ENCODE peak calls at places on chromosomes 6 and 20, in five cellular contexts. One of them, this sample, is unnamed.

GRCh38 chr20:44704551-44704971 is 10.6 kb upstream of the CCN5 start:
- DNase-seq in A549: no peak
- DNase-seq in Peyer's patch: no peak
- DNase-seq in breast epithelium: no peak
- DNase-seq in sigmoid colon: no peak
- DNase-seq in this sample: no peak

GRCh38 chr6:132320007-132320406 is 81.3 kb downstream of the MOXD1 start:
- DNase-seq in A549: no peak
- DNase-seq in Peyer's patch: no peak
- DNase-seq in breast epithelium: no peak
- DNase-seq in sigmoid colon: no peak
- DNase-seq in this sample: no peak

GRCh38 chr6:67165606-67166005 is 1458.6 kb upstream of the EYS start:
- DNase-seq in A549: no peak
- DNase-seq in Peyer's patch: no peak
- DNase-seq in breast epithelium: no peak
- DNase-seq in sigmoid colon: no peak
- DNase-seq in this sample: no peak

GRCh38 chr6:108751851-108752732 is 96.1 kb upstream of the ARMC2 start:
- DNase-seq in A549: no peak
- DNase-seq in Peyer's patch: no peak
- DNase-seq in breast epithelium: no peak
- DNase-seq in sigmoid colon: no peak
- DNase-seq in this sample: peak

GRCh38 chr6:169450097-169450496 is 196.5 kb upstream of the THBS2 start:
- DNase-seq in A549: no peak
- DNase-seq in Peyer's patch: no peak
- DNase-seq in breast epithelium: no peak
- DNase-seq in sigmoid colon: no peak
- DNase-seq in this sample: no peak

GRCh38 chr20:58011106-58011946 is 217.1 kb downstream of the ANKRD60 start:
- DNase-seq in A549: no peak
- DNase-seq in Peyer's patch: no peak
- DNase-seq in breast epithelium: peak
- DNase-seq in sigmoid colon: no peak
- DNase-seq in this sample: peak

GRCh38 chr6:113939825-113940224 is 31.1 kb downstream of the HDAC2 start:
- DNase-seq in A549: no peak
- DNase-seq in Peyer's patch: no peak
- DNase-seq in breast epithelium: no peak
- DNase-seq in sigmoid colon: no peak
- DNase-seq in this sample: no peak

GRCh38 chr20:48314925-48315592 is 512.7 kb downstream of the PREX1 start:
- DNase-seq in A549: no peak
- DNase-seq in Peyer's patch: no peak
- DNase-seq in breast epithelium: no peak
- DNase-seq in sigmoid colon: no peak
- DNase-seq in this sample: peak

GRCh38 chr6:156662025-156662445 is 115.1 kb upstream of the ARID1B start:
- DNase-seq in A549: peak
- DNase-seq in Peyer's patch: no peak
- DNase-seq in breast epithelium: no peak
- DNase-seq in sigmoid colon: no peak
- DNase-seq in this sample: peak

GRCh38 chr20:35329435-35330139 is 37.4 kb upstream of the FAM83C start:
- DNase-seq in A549: peak
- DNase-seq in Peyer's patch: no peak
- DNase-seq in breast epithelium: no peak
- DNase-seq in sigmoid colon: no peak
- DNase-seq in this sample: no peak
- TF ChIP-seq CTCF in A549: peak
- TF ChIP-seq CTCF in Peyer's patch: peak
- TF ChIP-seq CTCF in breast epithelium: no peak
- TF ChIP-seq CTCF in sigmoid colon: peak
- TF ChIP-seq CTCF in this sample: no peak

GRCh38 chr6:14641401-14641800 is 523.8 kb downstream of the CD83 start:
- DNase-seq in A549: no peak
- DNase-seq in Peyer's patch: no peak
- DNase-seq in breast epithelium: no peak
- DNase-seq in sigmoid colon: no peak
- DNase-seq in this sample: no peak
- TF ChIP-seq POLR2A in A549: no peak
- TF ChIP-seq POLR2A in Peyer's patch: no peak
- TF ChIP-seq POLR2A in breast epithelium: no peak
- TF ChIP-seq POLR2A in sigmoid colon: no peak
- TF ChIP-seq POLR2A in this sample: no peak

DNA sequence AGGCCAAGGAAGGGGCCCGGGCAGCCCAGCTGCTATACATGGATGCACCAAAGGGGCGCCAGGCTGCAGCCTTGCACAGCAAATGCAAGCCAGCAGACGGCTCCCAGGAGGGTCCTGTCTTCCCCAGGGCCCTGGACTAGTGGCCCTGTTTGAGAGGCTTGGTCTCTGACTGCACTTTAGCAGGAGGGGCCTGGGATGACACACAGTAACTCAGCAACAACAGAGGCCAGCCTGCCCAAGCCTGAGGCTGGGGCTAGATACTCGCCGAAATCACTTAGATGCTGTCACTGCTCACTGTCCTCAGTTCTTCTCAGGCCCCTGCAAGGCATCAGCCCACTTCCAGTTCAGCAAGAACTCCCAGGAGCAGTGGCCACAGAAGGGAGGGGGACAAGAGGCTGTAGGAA is 73.5 kb downstream of the TRAM2 start:
- DNase-seq in A549: no peak
- DNase-seq in Peyer's patch: no peak
- DNase-seq in breast epithelium: no peak
- DNase-seq in sigmoid colon: no peak
- DNase-seq in this sample: no peak
- TF ChIP-seq CTCF in A549: peak
- TF ChIP-seq CTCF in Peyer's patch: no peak
- TF ChIP-seq CTCF in breast epithelium: no peak
- TF ChIP-seq CTCF in sigmoid colon: no peak
- TF ChIP-seq CTCF in this sample: no peak

DNA sequence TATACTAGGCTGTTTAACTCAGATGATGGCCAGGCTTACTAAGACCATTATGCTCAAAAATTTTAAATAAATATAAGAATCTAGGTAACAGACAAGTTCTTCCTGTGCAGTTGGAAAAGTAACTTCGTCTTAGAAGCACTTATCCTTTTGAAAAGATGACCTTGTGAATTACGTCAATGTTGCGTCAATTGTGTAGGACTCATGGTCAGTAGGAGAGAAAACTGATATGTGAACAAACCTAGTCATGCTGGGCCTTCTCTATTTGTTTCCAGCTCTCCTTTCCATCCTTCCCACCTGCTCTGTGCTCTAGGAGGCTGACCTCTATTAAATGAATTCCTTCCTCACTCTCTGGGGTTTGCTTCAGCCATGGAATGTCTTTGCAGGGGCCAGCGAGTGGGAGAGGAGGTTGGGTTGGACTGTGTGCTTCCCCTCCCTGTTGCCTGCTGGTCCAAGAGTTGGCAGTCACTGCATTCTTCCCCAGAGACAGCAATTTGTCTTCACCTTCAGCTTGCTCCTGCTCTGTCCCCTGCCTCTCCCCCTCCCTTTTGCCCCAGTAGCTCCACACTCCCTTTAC is 128.0 kb upstream of the TNFAIP3 start:
- DNase-seq in A549: no peak
- DNase-seq in Peyer's patch: no peak
- DNase-seq in breast epithelium: no peak
- DNase-seq in sigmoid colon: no peak
- DNase-seq in this sample: no peak
- TF ChIP-seq POLR2A in A549: no peak
- TF ChIP-seq POLR2A in Peyer's patch: no peak
- TF ChIP-seq POLR2A in breast epithelium: no peak
- TF ChIP-seq POLR2A in sigmoid colon: no peak
- TF ChIP-seq POLR2A in this sample: no peak

GRCh38 chr6:150271172-150271500 is 97.7 kb upstream of the IYD start:
- DNase-seq in A549: no peak
- DNase-seq in Peyer's patch: no peak
- DNase-seq in breast epithelium: no peak
- DNase-seq in sigmoid colon: no peak
- DNase-seq in this sample: no peak

GRCh38 chr6:150272976-150273315 is 95.9 kb upstream of the IYD start:
- DNase-seq in A549: no peak
- DNase-seq in Peyer's patch: no peak
- DNase-seq in breast epithelium: no peak
- DNase-seq in sigmoid colon: no peak
- DNase-seq in this sample: no peak

GRCh38 chr6:150273457-150274309 is 95.1 kb upstream of the IYD start:
- DNase-seq in A549: no peak
- DNase-seq in Peyer's patch: no peak
- DNase-seq in breast epithelium: no peak
- DNase-seq in sigmoid colon: no peak
- DNase-seq in this sample: no peak

GRCh38 chr6:150271501-150272263 is 97.1 kb upstream of the IYD start:
- DNase-seq in A549: no peak
- DNase-seq in Peyer's patch: no peak
- DNase-seq in breast epithelium: no peak
- DNase-seq in sigmoid colon: no peak
- DNase-seq in this sample: no peak

GRCh38 chr6:150272264-150272975 is 96.4 kb upstream of the IYD start:
- DNase-seq in A549: no peak
- DNase-seq in Peyer's patch: no peak
- DNase-seq in breast epithelium: peak
- DNase-seq in sigmoid colon: no peak
- DNase-seq in this sample: no peak
- TF ChIP-seq CTCF in A549: no peak
- TF ChIP-seq CTCF in Peyer's patch: no peak
- TF ChIP-seq CTCF in breast epithelium: no peak
- TF ChIP-seq CTCF in sigmoid colon: no peak
- TF ChIP-seq CTCF in this sample: no peak

GRCh38 chr6:135053433-135053832 is 1.2 kb downstream of the HBS1L start:
- DNase-seq in A549: no peak
- DNase-seq in Peyer's patch: no peak
- DNase-seq in breast epithelium: no peak
- DNase-seq in sigmoid colon: no peak
- DNase-seq in this sample: no peak

GRCh38 chr6:135054575-135055498 is at the start of gene HBS1L:
- DNase-seq in A549: peak
- DNase-seq in Peyer's patch: peak
- DNase-seq in breast epithelium: peak
- DNase-seq in sigmoid colon: peak
- DNase-seq in this sample: peak

GRCh38 chr6:135060076-135060475 is 5.5 kb upstream of the HBS1L start:
- DNase-seq in A549: no peak
- DNase-seq in Peyer's patch: no peak
- DNase-seq in breast epithelium: no peak
- DNase-seq in sigmoid colon: no peak
- DNase-seq in this sample: no peak

GRCh38 chr6:135054238-135054574 is 416 bp downstream of the HBS1L start:
- DNase-seq in A549: no peak
- DNase-seq in Peyer's patch: no peak
- DNase-seq in breast epithelium: no peak
- DNase-seq in sigmoid colon: no peak
- DNase-seq in this sample: no peak

DNA sequence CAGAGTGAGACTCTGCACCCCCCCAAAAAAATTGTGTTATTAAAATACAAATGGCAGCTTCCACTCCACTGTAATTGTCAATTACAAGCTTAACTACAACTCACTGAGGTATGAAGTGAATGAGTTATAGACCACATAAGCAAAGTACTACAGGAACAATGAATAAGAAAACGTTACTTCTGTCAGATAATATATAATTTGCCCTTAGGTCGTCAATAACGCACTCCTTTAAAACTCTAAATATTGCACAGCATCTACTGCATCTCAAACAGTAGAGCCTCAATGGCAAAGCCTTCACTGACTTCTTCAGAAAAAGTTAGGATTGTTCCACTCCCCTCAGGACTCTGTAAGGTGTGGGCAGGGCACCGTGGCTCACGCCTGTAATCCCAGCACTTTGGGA is 2.0 kb upstream of the HBS1L start:
- DNase-seq in A549: no peak
- DNase-seq in Peyer's patch: no peak
- DNase-seq in breast epithelium: no peak
- DNase-seq in sigmoid colon: no peak
- DNase-seq in this sample: no peak
- TF ChIP-seq POLR2A in A549: no peak
- TF ChIP-seq POLR2A in Peyer's patch: no peak
- TF ChIP-seq POLR2A in breast epithelium: no peak
- TF ChIP-seq POLR2A in sigmoid colon: no peak
- TF ChIP-seq POLR2A in this sample: no peak

GRCh38 chr6:20404641-20405032 is 3.0 kb downstream of the E2F3 start:
- DNase-seq in A549: peak
- DNase-seq in Peyer's patch: peak
- DNase-seq in breast epithelium: no peak
- DNase-seq in sigmoid colon: no peak
- DNase-seq in this sample: peak
- TF ChIP-seq CTCF in A549: peak
- TF ChIP-seq CTCF in Peyer's patch: peak
- TF ChIP-seq CTCF in breast epithelium: no peak
- TF ChIP-seq CTCF in sigmoid colon: peak
- TF ChIP-seq CTCF in this sample: no peak

GRCh38 chr6:110183292-110183691 is 3.1 kb downstream of the CDC40 start:
- DNase-seq in A549: no peak
- DNase-seq in Peyer's patch: no peak
- DNase-seq in breast epithelium: no peak
- DNase-seq in sigmoid colon: no peak
- DNase-seq in this sample: no peak

GRCh38 chr6:110179406-110180227 is at the start of gene WASF1:
- DNase-seq in A549: peak
- DNase-seq in Peyer's patch: peak
- DNase-seq in breast epithelium: peak
- DNase-seq in sigmoid colon: peak
- DNase-seq in this sample: peak

GRCh38 chr6:110181131-110182027 is 1.2 kb downstream of the CDC40 start:
- DNase-seq in A549: no peak
- DNase-seq in Peyer's patch: no peak
- DNase-seq in breast epithelium: no peak
- DNase-seq in sigmoid colon: no peak
- DNase-seq in this sample: no peak

GRCh38 chr6:110178626-110179405 is 654 bp downstream of the WASF1 start:
- DNase-seq in A549: peak
- DNase-seq in Peyer's patch: peak
- DNase-seq in breast epithelium: peak
- DNase-seq in sigmoid colon: peak
- DNase-seq in this sample: peak

DNA sequence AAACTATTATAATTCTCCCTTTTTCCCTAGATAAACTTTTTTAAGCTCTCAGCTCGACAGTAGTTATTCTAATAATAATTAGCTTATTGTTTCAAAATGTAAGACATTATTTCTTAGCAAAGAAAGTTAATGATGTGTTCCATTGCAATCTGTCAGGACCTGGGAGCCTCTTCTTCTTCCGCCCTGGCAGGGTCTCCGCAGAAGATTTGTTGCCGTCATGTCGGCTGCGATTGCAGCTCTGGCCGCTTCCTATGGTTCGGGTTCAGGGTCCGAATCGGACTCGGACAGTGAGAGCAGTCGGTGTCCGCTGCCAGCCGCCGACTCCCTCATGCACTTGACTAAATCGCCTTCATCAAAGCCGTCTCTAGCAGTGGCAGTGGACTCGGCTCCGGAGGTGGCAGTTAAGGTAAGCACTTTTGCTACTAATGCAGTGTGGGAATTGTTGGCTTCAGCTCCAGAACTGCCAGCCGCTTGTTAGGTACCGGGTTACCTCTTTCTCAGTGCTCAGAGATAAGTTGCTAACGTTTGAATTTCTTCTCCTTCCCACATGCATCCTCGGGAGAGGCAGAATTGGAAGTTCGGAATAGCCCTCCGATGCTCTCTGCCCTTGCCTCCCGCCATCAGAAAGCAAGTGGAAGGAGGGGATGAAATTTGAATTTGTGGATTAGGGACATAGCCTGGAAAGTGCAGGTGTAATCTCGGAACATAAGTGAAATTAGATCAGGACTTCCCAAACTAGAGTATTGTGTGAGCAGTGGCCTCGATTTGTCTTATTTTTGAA is at the start of gene CDC40:
- DNase-seq in A549: peak
- DNase-seq in Peyer's patch: peak
- DNase-seq in breast epithelium: peak
- DNase-seq in sigmoid colon: peak
- DNase-seq in this sample: peak
- TF ChIP-seq POLR2A in A549: peak
- TF ChIP-seq POLR2A in Peyer's patch: peak
- TF ChIP-seq POLR2A in breast epithelium: no peak
- TF ChIP-seq POLR2A in sigmoid colon: peak
- TF ChIP-seq POLR2A in this sample: no peak

This sample was measured in testis.